ENCODE peak calls at places on chromosome 5, in five cellular contexts. U is kidney, L is A549, P is GM12864, C is PC-9. B is an unnamed sample.

GRCh38 chr5:145979270-145980223 is 43.2 kb downstream of the SH3RF2 start:
- DNase-seq in U (no peak), L (no peak), C (no peak), P (no peak), B (no peak)

GRCh38 chr5:38453506-38453905 is 102.9 kb downstream of the LIFR start:
- DNase-seq in P (peak), U (no peak), C (no peak), L (no peak), B (peak)

GRCh38 chr5:60007724-60008123 is 114.2 kb upstream of the PDE4D start:
- DNase-seq in U (no peak), P (no peak), L (no peak), C (no peak), B (no peak)

GRCh38 chr5:33299621-33300208 is 141.1 kb upstream of the TARS1 start:
- DNase-seq in U (no peak), P (peak), C (peak), L (peak), B (peak)

GRCh38 chr5:88769165-88769564 is 113.8 kb downstream of the MEF2C start:
- DNase-seq in L (no peak), U (no peak), P (no peak), C (no peak), B (no peak)

GRCh38 chr5:113806250-113806649 is 292.8 kb downstream of the YTHDC2 start:
- DNase-seq in U (no peak), P (no peak), L (no peak), C (no peak), B (no peak)

GRCh38 chr5:144453753-144454152 is 283.1 kb downstream of the KCTD16 start:
- DNase-seq in C (no peak), L (no peak), P (no peak), U (no peak), B (no peak)

GRCh38 chr5:3512291-3512690 is 83.3 kb upstream of the IRX1 start:
- DNase-seq in L (no peak), C (no peak), P (no peak), U (no peak), B (no peak)

GRCh38 chr5:111129938-111130337 is 37.8 kb downstream of the WDR36 start:
- DNase-seq in C (no peak), L (no peak), P (no peak), U (no peak), B (no peak)

GRCh38 chr5:6712136-6712581 is 1.1 kb upstream of the TENT4A start:
- DNase-seq in L (peak), C (peak), U (peak), P (no peak), B (peak)
- TF ChIP-seq CTCF in L (no peak), C (no peak), U (no peak), P (no peak), B (peak)

DNA sequence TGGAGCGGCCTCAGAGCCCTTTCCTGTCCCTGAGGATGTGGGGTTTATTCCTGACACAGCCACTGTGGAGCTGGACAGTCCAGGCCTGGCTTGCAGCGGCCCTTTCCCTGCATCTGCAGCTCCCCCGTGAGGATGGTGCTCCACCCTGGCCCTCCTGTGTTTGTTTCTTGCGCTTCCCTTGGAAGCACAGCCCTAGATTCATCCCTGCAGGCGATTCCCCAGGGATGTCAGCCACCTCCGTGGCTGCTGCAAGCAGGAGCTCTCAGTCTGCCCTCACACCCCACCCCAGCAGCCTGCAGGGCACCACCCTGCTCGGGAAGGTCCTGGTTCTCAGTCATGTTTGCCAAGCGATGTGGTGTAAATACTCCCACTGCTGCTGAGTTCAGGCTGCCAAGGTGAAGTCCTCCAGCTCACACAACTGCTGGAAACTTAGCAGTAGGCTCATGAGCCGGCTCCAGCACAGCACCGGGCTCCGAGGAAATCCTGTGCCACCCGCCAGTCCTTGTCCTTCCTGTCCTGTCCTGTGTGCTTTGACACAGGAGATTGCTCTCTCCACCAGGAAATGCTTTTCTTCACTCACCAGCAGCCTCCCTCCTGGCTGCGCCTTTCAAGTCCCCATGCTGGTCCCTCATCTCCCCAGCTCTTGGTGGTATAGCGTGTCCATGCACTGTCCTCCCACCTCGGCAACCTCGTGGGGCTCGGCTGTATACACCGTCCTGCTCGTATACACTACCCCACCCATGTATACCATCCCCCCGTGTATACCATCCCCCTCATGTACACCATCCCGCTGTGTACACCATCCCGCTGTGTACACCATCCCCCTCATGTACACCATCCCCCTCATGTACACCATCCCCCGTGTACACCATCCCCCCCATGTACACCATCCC is 16.2 kb downstream of the ROPN1L start:
- DNase-seq in L (no peak), U (no peak), C (peak), P (no peak), B (no peak)
- TF ChIP-seq CTCF in L (peak), U (no peak), C (no peak), P (no peak), B (no peak)

GRCh38 chr5:149938272-149938671 is 6.3 kb downstream of the PDE6A start:
- DNase-seq in L (peak), P (no peak), C (peak), U (peak), B (no peak)
- TF ChIP-seq CTCF in L (no peak), P (no peak), C (no peak), U (no peak), B (no peak)

DNA sequence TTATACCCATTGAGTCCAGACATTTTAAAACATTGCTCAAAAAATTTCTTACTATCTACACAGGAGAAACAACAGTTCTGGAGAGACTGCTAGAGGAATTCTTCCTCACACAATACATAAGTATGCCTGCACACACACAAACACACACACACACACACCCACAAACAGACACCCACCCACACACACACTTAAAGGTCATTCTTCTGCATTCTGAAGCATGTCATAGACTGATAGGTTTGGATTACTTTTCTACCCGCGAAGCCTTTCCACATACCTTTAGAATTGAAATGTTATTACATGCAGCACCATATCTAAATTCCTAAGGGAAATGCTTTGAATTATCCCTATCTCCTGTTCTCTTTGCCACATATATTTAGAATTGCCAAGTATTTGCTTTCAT is 80.2 kb downstream of the FAM174A start:
- DNase-seq in C (no peak), P (no peak), U (no peak), L (no peak), B (no peak)
- TF ChIP-seq CTCF in C (no peak), P (no peak), U (no peak), L (no peak), B (no peak)